ENCODE peak calls at places on chromosomes 6 and 20, in four cellular contexts. J is left lung; Q is CD8-positive, alpha-beta T cell; H is hepatocyte. P is an unnamed sample.

GRCh38 chr6:136192917-136193316 is 57.2 kb downstream of the MTFR2 start:
- DNase-seq in Q (no peak), H (no peak), J (no peak), P (no peak)

GRCh38 chr20:40056186-40056585 is 632.9 kb downstream of the MAFB start:
- DNase-seq in H (no peak), Q (no peak), J (no peak), P (no peak)

GRCh38 chr6:45727228-45727627 is 288.4 kb downstream of the CLIC5 start:
- DNase-seq in Q (no peak), H (no peak), J (no peak), P (no peak)

GRCh38 chr20:57985278-57985677 is 243.2 kb downstream of the ANKRD60 start:
- DNase-seq in J (no peak), H (no peak), Q (no peak), P (no peak)

GRCh38 chr6:41901882-41902519 is 6.8 kb upstream of the USP49 start:
- DNase-seq in H (no peak), J (no peak), Q (peak), P (no peak)

GRCh38 chr20:53706008-53706481 is 112.4 kb upstream of the ZNF217 start:
- DNase-seq in H (no peak), J (no peak), Q (no peak), P (peak)

GRCh38 chr6:48397887-48398286 is 286.9 kb upstream of the PTCHD4 start:
- DNase-seq in H (no peak), J (no peak), Q (no peak), P (no peak)

GRCh38 chr20:664576-664975 is 11.0 kb downstream of the SCRT2 start:
- DNase-seq in J (no peak), Q (no peak), H (no peak), P (no peak)

GRCh38 chr20:57651977-57652864 is 32.0 kb upstream of the ZBP1 start:
- DNase-seq in H (peak), J (peak), Q (peak), P (no peak)

GRCh38 chr20:45138451-45139300 is 14.4 kb upstream of the WFDC12 start:
- DNase-seq in J (peak), H (peak), Q (peak), P (no peak)

GRCh38 chr20:41086402-41087324 is 50.7 kb upstream of the PLCG1 start:
- DNase-seq in Q (no peak), H (peak), J (no peak), P (no peak)

GRCh38 chr6:27168586-27169443 is 78.7 kb upstream of the PRSS16 start:
- DNase-seq in Q (no peak), J (no peak), H (no peak), P (peak)

GRCh38 chr6:154732824-154733609 is at the start of gene SCAF8:
- DNase-seq in H (peak), J (peak), Q (peak), P (peak)

GRCh38 chr6:150142657-150143501 is at the start of gene PPP1R14C:
- DNase-seq in J (peak), H (peak), Q (no peak), P (no peak)

GRCh38 chr20:37315293-37316110 is 26.0 kb downstream of the MANBAL start:
- DNase-seq in Q (no peak), J (no peak), H (no peak), P (peak)

GRCh38 chr20:60085551-60086132 is 127.4 kb downstream of the CDH26 start:
- DNase-seq in Q (no peak), J (no peak), H (no peak), P (no peak)

GRCh38 chr6:41073968-41074691 is 1.4 kb downstream of the NFYA start:
- DNase-seq in H (peak), Q (no peak), J (no peak), P (peak)

GRCh38 chr6:157995458-157995857 is 13.8 kb downstream of the SYNJ2 start:
- DNase-seq in H (no peak), J (peak), Q (no peak), P (no peak)

GRCh38 chr20:57460781-57461465 is 64.0 kb downstream of the CTCFL start:
- DNase-seq in J (no peak), H (no peak), Q (no peak), P (no peak)

GRCh38 chr20:37990571-37991151 is 42.6 kb downstream of the TTI1 start:
- DNase-seq in H (peak), J (peak), Q (peak), P (peak)

GRCh38 chr6:89670935-89671565 is 32.5 kb upstream of the LYRM2 start:
- DNase-seq in J (no peak), Q (no peak), H (no peak), P (no peak)

GRCh38 chr6:155660243-155660977 is 204.8 kb upstream of the NOX3 start:
- DNase-seq in J (no peak), H (no peak), Q (no peak), P (no peak)

GRCh38 chr6:66896415-66896814 is 1189.4 kb upstream of the EYS start:
- DNase-seq in J (no peak), H (no peak), Q (no peak), P (no peak)

GRCh38 chr6:12369781-12370262 is 79.7 kb downstream of the EDN1 start:
- DNase-seq in Q (no peak), J (peak), H (peak), P (no peak)

GRCh38 chr6:168451805-168452204 is 10.8 kb downstream of the SMOC2 start:
- DNase-seq in J (no peak), H (no peak), Q (no peak), P (no peak)

GRCh38 chr6:63437058-63437457 is 117.3 kb upstream of the LGSN start:
- DNase-seq in H (no peak), J (no peak), Q (no peak), P (no peak)

GRCh38 chr6:150046943-150047342 is 21.6 kb upstream of the RAET1L start:
- DNase-seq in H (no peak), J (no peak), Q (no peak), P (no peak)

GRCh38 chr20:38067717-38068365 is 34.3 kb downstream of the RPRD1B start:
- DNase-seq in J (no peak), H (no peak), Q (no peak), P (no peak)

GRCh38 chr6:155126727-155127439 is 131.8 kb downstream of the TIAM2 start:
- DNase-seq in J (no peak), Q (no peak), H (peak), P (peak)

GRCh38 chr6:133889557-133890301 is 816 bp downstream of the TCF21 start:
- DNase-seq in H (peak), J (peak), Q (no peak), P (no peak)

GRCh38 chr6:166275714-166276166 is 32.5 kb downstream of the PRR18 start:
- DNase-seq in J (peak), H (peak), Q (peak), P (peak)

GRCh38 chr6:26183581-26184408 is 96.6 kb downstream of the HFE start:
- DNase-seq in J (peak), Q (peak), H (peak), P (peak)

GRCh38 chr6:94184666-94185464 is 765.5 kb upstream of the EPHA7 start:
- DNase-seq in H (no peak), J (peak), Q (no peak), P (no peak)

GRCh38 chr6:131029661-131030297 is 33.3 kb downstream of the EPB41L2 start:
- DNase-seq in Q (no peak), J (no peak), H (no peak), P (no peak)

GRCh38 chr20:50277460-50278376 is 87.1 kb downstream of the CEBPB start:
- DNase-seq in H (no peak), Q (no peak), J (no peak), P (no peak)

GRCh38 chr6:159982726-159983506 is 14.0 kb downstream of the IGF2R start:
- DNase-seq in H (no peak), Q (no peak), J (no peak), P (no peak)

GRCh38 chr6:43803055-43803782 is 33.2 kb downstream of the VEGFA start:
- DNase-seq in Q (no peak), J (no peak), H (no peak), P (peak)

GRCh38 chr6:107523794-107524193 is 33.9 kb downstream of the SOBP start:
- DNase-seq in J (no peak), H (no peak), Q (no peak), P (no peak)

GRCh38 chr6:24856954-24857670 is 58.4 kb upstream of the ARMH2 start:
- DNase-seq in J (no peak), H (no peak), Q (no peak), P (no peak)

DNA sequence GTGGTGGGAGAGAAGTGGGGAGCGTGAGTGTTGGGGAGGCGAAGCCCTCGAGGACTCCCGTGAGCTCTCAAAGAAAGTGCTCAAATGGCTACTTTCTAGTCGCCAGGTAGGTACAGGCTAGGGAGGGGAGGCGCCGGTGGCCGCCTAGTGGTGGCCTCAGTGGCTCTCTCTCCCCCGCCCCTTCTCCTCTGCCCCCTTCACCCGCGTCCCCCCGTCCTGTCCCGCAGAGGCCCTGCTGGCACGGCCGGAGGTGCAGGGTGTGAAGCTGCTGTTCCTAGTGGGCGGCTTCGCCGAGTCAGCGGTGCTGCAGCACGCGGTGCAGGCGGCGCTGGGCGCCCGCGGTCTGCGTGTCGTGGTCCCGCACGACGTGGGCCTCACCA is 16.3 kb downstream of the ADISSP start:
- DNase-seq in H (no peak), Q (no peak), J (no peak), P (no peak)
- H3K4me3 ChIP-seq in H (no peak), Q (no peak), J (peak), P (no peak)

DNA sequence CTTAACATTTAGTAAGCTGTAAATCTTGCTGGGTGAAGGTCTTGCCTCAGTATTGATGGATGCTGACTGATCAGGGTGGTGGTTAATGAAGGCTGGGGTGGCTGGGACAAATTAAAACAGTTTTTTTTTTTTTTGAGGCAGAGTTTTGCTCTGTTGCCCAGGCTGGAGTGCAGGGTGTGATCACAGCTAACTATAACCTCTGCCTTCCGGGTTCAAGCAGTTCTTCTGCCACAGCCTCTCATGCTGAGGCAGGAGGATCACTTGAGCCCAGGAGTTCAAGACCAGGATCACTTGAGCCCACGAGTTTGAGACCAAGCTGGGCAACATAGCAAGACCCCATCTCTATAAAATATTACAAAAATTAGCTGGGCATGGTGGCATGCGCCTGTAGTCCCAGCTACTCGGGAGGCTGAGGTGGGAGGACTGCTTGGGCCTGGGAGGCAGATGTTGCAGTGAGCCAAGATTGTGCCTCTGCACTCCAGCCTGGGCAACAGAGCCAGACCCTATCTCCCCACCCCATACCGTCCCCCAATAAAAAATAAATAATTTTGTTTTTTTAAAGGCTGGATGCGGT is 67.2 kb downstream of the NCOA3 start:
- DNase-seq in H (no peak), J (no peak), Q (no peak), P (no peak)
- TF ChIP-seq CTCF in H (no peak), J (no peak), Q (no peak), P (no peak)

DNA sequence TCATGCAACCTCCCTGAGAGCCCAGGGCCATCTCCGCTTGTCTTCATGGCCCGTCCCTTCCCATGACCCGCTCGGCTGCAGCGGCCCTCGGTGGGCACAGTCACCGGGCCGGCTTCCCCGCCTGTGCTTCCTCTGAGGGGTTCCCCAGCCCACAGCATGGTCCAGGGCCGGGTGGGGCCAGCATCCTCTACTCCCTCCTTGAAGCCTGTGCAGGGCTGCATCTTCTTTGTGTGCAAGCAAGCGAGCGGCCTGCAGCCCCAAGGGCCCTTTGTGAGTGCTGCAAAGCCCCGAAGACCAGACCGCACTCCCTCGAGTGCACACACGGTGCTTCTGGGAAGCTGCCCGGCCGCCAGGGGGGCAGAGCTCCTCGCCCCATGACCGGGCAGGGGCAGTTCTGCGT is 265.8 kb downstream of the TAF4 start:
- DNase-seq in J (peak), H (no peak), Q (no peak), P (no peak)
- H3K4me3 ChIP-seq in J (no peak), H (no peak), Q (no peak), P (no peak)

DNA sequence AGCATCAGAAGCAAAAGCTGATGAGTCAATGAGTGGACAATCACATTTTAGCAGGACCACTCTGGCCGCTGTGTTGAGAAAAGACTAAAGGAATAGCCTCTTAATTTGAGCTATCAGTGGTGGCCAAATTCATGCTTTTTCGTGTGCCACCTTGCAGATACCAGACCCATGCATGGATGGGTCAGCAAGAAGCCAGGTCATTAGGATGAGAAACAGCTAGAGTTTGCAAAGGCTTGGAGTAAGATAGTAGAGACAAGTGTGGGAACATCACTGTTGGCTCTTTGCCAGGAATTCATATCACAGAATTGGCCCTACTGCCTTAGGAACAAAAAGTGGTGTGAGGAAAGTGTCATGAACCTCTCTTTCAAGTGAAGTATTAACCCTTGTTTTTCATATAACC is 25.5 kb downstream of the MRAP2 start:
- DNase-seq in J (no peak), Q (no peak), H (no peak), P (no peak)
- TF ChIP-seq CTCF in J (no peak), Q (no peak), H (no peak), P (no peak)

DNA sequence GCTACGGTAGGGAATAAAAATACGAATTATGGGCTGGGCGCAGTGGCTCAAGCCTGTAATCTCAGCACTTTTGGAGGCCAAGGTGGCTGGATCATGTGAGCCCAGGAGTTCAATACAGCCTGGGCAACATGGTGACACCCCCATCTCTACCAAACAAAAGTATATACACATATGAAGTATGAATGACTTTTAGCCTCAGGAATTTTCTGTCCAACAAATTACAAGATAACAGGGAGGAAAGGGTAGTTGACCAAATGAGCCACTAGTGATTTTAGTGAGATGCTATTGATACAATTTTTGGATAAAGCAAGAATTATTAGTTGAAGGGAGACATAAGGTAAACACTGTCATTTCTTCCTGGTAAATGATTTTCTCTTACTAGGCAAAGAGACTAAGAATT is 328.2 kb downstream of the SYNE1 start:
- DNase-seq in H (no peak), J (no peak), Q (no peak), P (no peak)
- H3K4me3 ChIP-seq in H (no peak), J (no peak), Q (no peak), P (no peak)

DNA sequence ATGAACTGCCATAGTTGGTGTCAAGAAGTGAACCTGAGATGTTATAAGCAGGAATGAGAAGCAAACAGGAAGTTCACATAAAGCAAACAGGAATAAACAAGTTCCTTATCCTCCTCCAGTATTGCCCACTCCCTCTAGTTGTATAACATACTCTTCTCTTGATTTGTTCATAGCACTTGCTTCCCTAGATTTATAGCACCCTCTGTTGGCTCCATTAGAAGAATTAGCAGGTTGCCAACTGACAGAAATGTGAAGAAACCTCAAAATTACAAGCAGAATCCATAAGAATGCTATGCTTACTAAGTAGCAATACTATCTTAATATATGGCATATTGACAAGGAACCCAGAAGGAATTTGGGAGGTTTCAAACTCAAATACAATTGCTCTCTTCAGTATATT is 195.4 kb downstream of the TBX18 start:
- DNase-seq in J (no peak), H (peak), Q (no peak), P (peak)
- TF ChIP-seq CTCF in J (no peak), H (peak), Q (no peak), P (peak)

GRCh38 chr6:137543114-137543513 is 48.9 kb upstream of the OLIG3 start:
- DNase-seq in J (no peak), Q (no peak), H (no peak), P (no peak)

GRCh38 chr6:137545073-137545472 is 50.9 kb upstream of the OLIG3 start:
- DNase-seq in J (no peak), H (no peak), Q (no peak), P (no peak)

GRCh38 chr6:137536104-137536773 is 42.0 kb upstream of the OLIG3 start:
- DNase-seq in J (no peak), H (no peak), Q (no peak), P (no peak)

GRCh38 chr6:137542713-137543112 is 48.5 kb upstream of the OLIG3 start:
- DNase-seq in Q (no peak), J (no peak), H (no peak), P (no peak)

GRCh38 chr6:137541531-137541930 is 47.3 kb upstream of the OLIG3 start:
- DNase-seq in H (no peak), J (no peak), Q (no peak), P (no peak)
- H3K4me3 ChIP-seq in H (no peak), J (no peak), Q (no peak), P (no peak)

DNA sequence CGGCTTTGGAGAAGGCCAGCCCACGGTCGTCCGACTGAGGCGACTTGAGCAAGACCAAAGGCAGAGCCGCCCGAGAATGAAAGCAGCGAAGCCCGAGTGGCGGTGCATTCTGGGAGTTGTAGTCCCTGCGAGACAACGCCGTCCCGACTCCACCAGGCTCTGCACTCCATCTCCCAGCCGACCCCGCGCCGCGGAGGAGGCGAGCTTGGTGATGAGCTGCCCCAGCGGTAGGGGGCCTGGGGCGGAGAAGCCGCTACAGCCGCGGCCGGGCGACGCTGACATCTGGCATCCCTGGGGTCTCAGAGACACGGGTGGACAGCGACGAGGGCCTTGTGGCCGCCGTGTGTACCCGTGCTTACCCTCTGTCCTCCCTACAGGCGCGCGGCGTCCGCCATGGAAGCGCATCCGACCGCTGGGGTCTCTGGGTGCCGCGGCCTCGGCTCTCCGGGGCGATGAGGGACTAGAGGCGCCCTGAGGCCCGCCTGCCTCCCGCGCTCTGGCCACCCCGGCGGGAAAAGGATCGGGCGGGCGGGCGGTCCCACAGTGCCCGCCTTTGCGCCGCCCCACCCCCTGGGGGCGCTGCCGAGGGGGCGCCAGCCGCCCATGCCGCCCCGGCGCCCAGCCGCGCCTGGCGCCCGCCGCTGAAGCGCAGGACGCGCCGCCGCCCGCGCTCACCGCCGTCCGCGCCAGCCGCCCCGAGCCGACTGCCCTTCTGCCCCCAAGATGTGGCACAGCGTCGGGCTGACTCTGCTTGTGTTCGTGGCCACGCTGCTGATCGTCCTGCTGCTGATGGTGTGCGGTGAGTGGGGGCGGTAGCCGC is at the start of gene SMIM13:
- DNase-seq in H (peak), Q (peak), J (peak), P (peak)
- TF ChIP-seq CTCF in H (peak), Q (peak), J (peak), P (peak)